ENCODE peak calls at places on chromosome 16, in nine cellular contexts. K is Karpas-422; Y is foreskin keratinocyte; W is ascending aorta; J is lung; Z is PC-3; P is WERI-Rb-1; U is AG04450; H is naive thymus-derived CD4-positive, alpha-beta T cell. M is an unnamed sample.

GRCh38 chr16:88264641-88265285 is 118.0 kb upstream of the ZNF469 start:
- DNase-seq in Z (peak; percentile 94), Y (peak; percentile 88), P (peak; percentile 59), U (peak; percentile 70), J (peak; percentile 93), W (peak; percentile 98), K (no peak), H (peak; percentile 67), M (peak; percentile 48)

GRCh38 chr16:12420661-12421209 is 383.0 kb downstream of the CPPED1 start:
- DNase-seq in H (no peak), P (no peak), J (no peak), K (no peak), U (no peak), Y (peak; percentile 63), W (no peak), Z (peak; percentile 64), M (no peak)

GRCh38 chr16:28482026-28482425 is 9.8 kb downstream of the CLN3 start:
- DNase-seq in K (no peak), Y (no peak), U (no peak), P (no peak), Z (no peak), W (no peak), H (no peak), J (no peak), M (no peak)

GRCh38 chr16:30744146-30744545 is 4.1 kb upstream of the PHKG2 start:
- DNase-seq in W (no peak), Y (no peak), P (no peak), U (no peak), Z (no peak), K (no peak), H (no peak), J (no peak), M (no peak)

GRCh38 chr16:70460737-70461261 is 6.4 kb downstream of the FCSK start:
- DNase-seq in K (no peak), J (no peak), Z (no peak), Y (no peak), W (no peak), U (no peak), P (no peak), H (no peak), M (no peak)

GRCh38 chr16:11632455-11632921 is 35.8 kb upstream of the SNN start:
- DNase-seq in J (no peak), K (no peak), Z (no peak), P (no peak), U (peak; percentile 85), W (peak; percentile 83), H (no peak), Y (no peak), M (peak; percentile 61)

GRCh38 chr16:12257926-12258561 is 281.5 kb downstream of the SNX29 start:
- DNase-seq in W (no peak), H (no peak), Z (peak; percentile 12), U (no peak), Y (no peak), K (no peak), P (peak; percentile 65), J (no peak), M (peak; percentile 41)

GRCh38 chr16:89004209-89004831 is 27.3 kb upstream of the CBFA2T3 start:
- DNase-seq in Z (no peak), W (no peak), Y (no peak), K (no peak), U (no peak), J (no peak), H (no peak), P (peak; percentile 21), M (peak; percentile 54)

GRCh38 chr16:27083861-27084261 is 17.1 kb downstream of the C16orf82 start:
- DNase-seq in P (peak; percentile 12), W (no peak), K (peak; percentile 54), U (no peak), J (no peak), Z (no peak), Y (no peak), H (no peak), M (peak; percentile 77)

GRCh38 chr16:13958438-13958837 is 38.5 kb downstream of the ERCC4 start:
- DNase-seq in J (no peak), K (no peak), U (no peak), P (no peak), Y (no peak), W (no peak), H (no peak), Z (no peak), M (no peak)

GRCh38 chr16:77171750-77172635 is 19.0 kb upstream of the MON1B start:
- DNase-seq in Y (peak; percentile 54), Z (peak; percentile 76), P (peak; percentile 31), K (peak; percentile 86), U (peak; percentile 16), H (no peak), J (no peak), W (no peak), M (peak; percentile 75)

GRCh38 chr16:69865701-69866100 is 85.4 kb upstream of the CLEC18A start:
- DNase-seq in P (no peak), K (no peak), W (no peak), Z (no peak), J (peak; percentile 32), Y (no peak), H (no peak), U (peak; percentile 38), M (peak; percentile 44)

GRCh38 chr16:6362321-6362720 is 970.3 kb upstream of the RBFOX1 start:
- DNase-seq in H (no peak), J (no peak), P (no peak), Z (no peak), K (no peak), Y (no peak), W (no peak), U (no peak), M (no peak)

GRCh38 chr16:11674001-11674817 is 6.0 kb downstream of the SNN start:
- DNase-seq in Z (no peak), H (no peak), K (peak; percentile 56), W (no peak), P (no peak), Y (no peak), U (no peak), J (no peak), M (no peak)

GRCh38 chr16:58451945-58452401 is 48.0 kb upstream of the NDRG4 start:
- DNase-seq in H (no peak), P (no peak), Z (peak; percentile 84), J (no peak), K (no peak), Y (peak; percentile 82), W (no peak), U (no peak), M (no peak)

GRCh38 chr16:86437348-86437747 is 73.0 kb upstream of the FOXF1 start:
- DNase-seq in Z (no peak), P (no peak), U (no peak), J (no peak), Y (no peak), K (no peak), W (no peak), H (no peak), M (no peak)
- H3K27me3 ChIP-seq in Z (peaks cover 84% of the 10 kb centered on the region), P (no peaks in the 10 kb centered on the region), U (peaks cover 7% of the 10 kb centered on the region), J (no peaks in the 10 kb centered on the region), Y (no peaks in the 10 kb centered on the region), K (no peaks in the 10 kb centered on the region), W (no peaks in the 10 kb centered on the region), H (no peaks in the 10 kb centered on the region), M (peaks cover 11% of the 10 kb centered on the region)

GRCh38 chr16:47043200-47043599 is 69.7 kb upstream of the DNAJA2 start:
- DNase-seq in P (no peak), W (no peak), H (no peak), Y (no peak), Z (no peak), J (no peak), K (no peak), U (no peak), M (no peak)
- H3K27me3 ChIP-seq in P (no peaks in the 10 kb centered on the region), W (no peaks in the 10 kb centered on the region), H (no peaks in the 10 kb centered on the region), Y (peaks cover 4% of the 10 kb centered on the region), Z (no peaks in the 10 kb centered on the region), J (no peaks in the 10 kb centered on the region), K (no peaks in the 10 kb centered on the region), U (peaks cover 12% of the 10 kb centered on the region), M (peaks cover 5% of the 10 kb centered on the region)

GRCh38 chr16:51139568-51139967 is 11.5 kb downstream of the SALL1 start:
- DNase-seq in P (no peak), H (no peak), Y (no peak), W (no peak), Z (no peak), K (no peak), J (no peak), U (no peak), M (no peak)

GRCh38 chr16:51143166-51143565 is 7.9 kb downstream of the SALL1 start:
- DNase-seq in U (no peak), H (no peak), Z (no peak), K (no peak), W (no peak), P (no peak), J (no peak), Y (no peak), M (peak; percentile 75)

GRCh38 chr16:51137097-51137496 is 14.0 kb downstream of the SALL1 start:
- DNase-seq in J (no peak), Y (no peak), W (no peak), H (no peak), K (no peak), P (no peak), Z (no peak), U (no peak), M (no peak)

GRCh38 chr16:51141541-51141940 is 9.5 kb downstream of the SALL1 start:
- DNase-seq in P (no peak), W (no peak), J (no peak), Y (no peak), K (no peak), Z (no peak), U (no peak), H (no peak), M (no peak)

GRCh38 chr16:51140112-51140511 is 11.0 kb downstream of the SALL1 start:
- DNase-seq in J (no peak), K (no peak), Z (no peak), Y (no peak), H (no peak), U (no peak), P (no peak), W (no peak), M (no peak)
- H3K27me3 ChIP-seq in J (peaks cover 1% of the 10 kb centered on the region), K (no peaks in the 10 kb centered on the region), Z (no peaks in the 10 kb centered on the region), Y (peaks cover 29% of the 10 kb centered on the region), H (no peaks in the 10 kb centered on the region), U (no peaks in the 10 kb centered on the region), P (no peaks in the 10 kb centered on the region), W (no peaks in the 10 kb centered on the region), M (no peaks in the 10 kb centered on the region)

GRCh38 chr16:1983053-1983543 is 895 bp upstream of the GFER start:
- DNase-seq in J (no peak), K (no peak), P (no peak), H (no peak), Z (no peak), U (no peak), Y (peak; percentile 34), W (no peak), M (no peak)

GRCh38 chr16:1980770-1981087 is 540 bp downstream of the NOXO1 start:
- DNase-seq in H (no peak), K (no peak), U (no peak), Y (no peak), J (no peak), Z (no peak), W (no peak), P (no peak), M (no peak)

GRCh38 chr16:1981972-1982574 is 804 bp upstream of the NOXO1 start:
- DNase-seq in Z (peak; percentile 56), H (no peak), Y (no peak), J (no peak), U (no peak), K (no peak), P (peak; percentile 57), W (no peak), M (no peak)

GRCh38 chr16:1980026-1980769 is 1.1 kb downstream of the NOXO1 start:
- DNase-seq in P (no peak), W (no peak), U (no peak), Z (no peak), J (no peak), K (no peak), Y (no peak), H (no peak), M (peak; percentile 49)

GRCh38 chr16:1981398-1981836 is at the start of gene NOXO1:
- DNase-seq in Z (no peak), H (no peak), K (peak; percentile 64), Y (no peak), W (no peak), P (peak; percentile 69), J (no peak), U (no peak), M (no peak)
- H3K27me3 ChIP-seq in Z (no peaks in the 10 kb centered on the region), H (peaks cover 3% of the 10 kb centered on the region), K (no peaks in the 10 kb centered on the region), Y (peaks cover 41% of the 10 kb centered on the region), W (peaks cover 17% of the 10 kb centered on the region), P (no peaks in the 10 kb centered on the region), J (no peaks in the 10 kb centered on the region), U (peaks cover 36% of the 10 kb centered on the region), M (peaks cover 56% of the 10 kb centered on the region)

M was measured in neural progenitor cell.